ENCODE peak calls at places on chromosome 11, in eight cellular contexts. Q is colonic mucosa; C is endodermal cell; E is sigmoid colon; Z is mammary epithelial cell; N is AG04450; K is CD8-positive, alpha-beta memory T cell; H is heart left ventricle. X is an unnamed sample.

GRCh38 chr11:46387919-46388618 is 3.5 kb downstream of the CHRM4 start:
- DNase-seq in N (no peak), H (no peak), Q (no peak), E (no peak), C (no peak), K (no peak), Z (no peak), X (no peak)

GRCh38 chr11:110431212-110432073 is 1.7 kb downstream of the FDX1 start:
- DNase-seq in E (no peak), H (no peak), K (no peak), C (no peak), N (no peak), Q (no peak), Z (peak), X (peak)

GRCh38 chr11:122637538-122637937 is 18.0 kb upstream of the UBASH3B start:
- DNase-seq in E (no peak), Z (no peak), Q (no peak), H (no peak), C (no peak), N (no peak), K (peak), X (no peak)

GRCh38 chr11:75760710-75761493 is 7.7 kb upstream of the DGAT2 start:
- DNase-seq in Z (peak), E (no peak), K (no peak), Q (no peak), N (no peak), H (no peak), C (no peak), X (no peak)

GRCh38 chr11:44036811-44037657 is 10.7 kb upstream of the ACCSL start:
- DNase-seq in H (peak), E (peak), C (peak), N (peak), K (no peak), Q (peak), Z (peak), X (peak)

GRCh38 chr11:76234704-76235232 is 28.5 kb upstream of the WNT11 start:
- DNase-seq in N (no peak), K (no peak), Z (no peak), E (peak), Q (peak), H (peak), C (no peak), X (no peak)

GRCh38 chr11:8863838-8864237 is 47.2 kb upstream of the AKIP1 start:
- DNase-seq in C (no peak), K (no peak), N (no peak), Z (peak), H (no peak), Q (no peak), E (no peak), X (no peak)

GRCh38 chr11:135006800-135007199 is 594.8 kb upstream of the B3GAT1 start:
- DNase-seq in Z (no peak), H (no peak), N (no peak), E (no peak), C (no peak), K (no peak), Q (no peak), X (no peak)

GRCh38 chr11:126072821-126073594 is 10.3 kb upstream of the CDON start:
- DNase-seq in H (no peak), Q (no peak), E (no peak), N (no peak), Z (peak), K (no peak), C (no peak), X (no peak)

GRCh38 chr11:35321111-35321510 is 98.2 kb downstream of the SLC1A2 start:
- DNase-seq in K (no peak), N (no peak), C (no peak), Z (no peak), H (no peak), Q (no peak), E (no peak), X (no peak)

GRCh38 chr11:68049509-68050370 is 10.9 kb downstream of the TCIRG1 start:
- DNase-seq in C (peak), H (no peak), E (no peak), Q (no peak), N (no peak), Z (no peak), K (no peak), X (no peak)

GRCh38 chr11:45073575-45074225 is 72.7 kb upstream of the PRDM11 start:
- DNase-seq in C (no peak), Z (no peak), N (no peak), Q (no peak), E (no peak), K (no peak), H (no peak), X (no peak)

GRCh38 chr11:112247198-112247597 is 13.5 kb downstream of the PLET1 start:
- DNase-seq in C (no peak), N (no peak), Q (no peak), K (no peak), Z (no peak), H (no peak), E (no peak), X (no peak)

GRCh38 chr11:117820071-117820470 is 4.5 kb downstream of the FXYD2 start:
- DNase-seq in N (no peak), K (no peak), E (no peak), Z (no peak), C (peak), H (no peak), Q (peak), X (no peak)

GRCh38 chr11:47152953-47153950 is 23.4 kb downstream of the ARFGAP2 start:
- DNase-seq in H (peak), Q (peak), K (peak), C (peak), Z (peak), N (peak), E (peak), X (peak)

GRCh38 chr11:71065794-71066193 is 186.6 kb downstream of the SHANK2 start:
- DNase-seq in E (no peak), N (no peak), K (no peak), H (no peak), Z (no peak), Q (no peak), C (no peak), X (no peak)
- H3K27ac ChIP-seq in E (no peak), N (no peak), K (no peak), H (no peak), Z (no peak), Q (no peak), C (no peak), X (no peak)

DNA sequence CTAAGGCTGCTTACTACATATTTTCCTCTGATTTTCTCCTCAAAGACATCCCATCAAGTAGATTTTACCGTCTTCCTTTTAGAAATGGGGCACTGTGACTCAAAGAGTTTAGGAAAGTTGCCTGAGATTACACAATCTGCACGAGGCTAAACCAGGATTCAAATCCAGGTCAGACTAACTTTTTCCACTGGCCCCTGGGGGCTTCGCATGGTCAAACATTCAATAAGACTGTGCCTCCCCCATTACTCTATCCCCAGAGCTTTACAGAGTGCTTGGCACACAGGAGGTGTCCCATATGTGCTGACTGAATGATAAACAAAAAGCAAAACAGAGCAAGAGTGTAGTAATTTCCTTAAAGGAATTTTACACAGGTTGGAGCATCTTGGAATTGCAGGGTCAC is 118.1 kb upstream of the TEAD1 start:
- DNase-seq in C (no peak), Q (no peak), Z (no peak), H (no peak), K (no peak), E (no peak), N (no peak), X (no peak)
- H3K27ac ChIP-seq in C (no peak), Q (peak), Z (no peak), H (peak), K (no peak), E (peak), N (peak), X (peak)

GRCh38 chr11:48165426-48165825 is 51.2 kb upstream of the OR4B1 start:
- DNase-seq in E (no peak), Z (no peak), C (no peak), N (no peak), K (no peak), H (no peak), Q (no peak), X (no peak)
- H3K27ac ChIP-seq in E (no peak), Z (no peak), C (no peak), N (no peak), K (no peak), H (no peak), Q (no peak), X (no peak)

DNA sequence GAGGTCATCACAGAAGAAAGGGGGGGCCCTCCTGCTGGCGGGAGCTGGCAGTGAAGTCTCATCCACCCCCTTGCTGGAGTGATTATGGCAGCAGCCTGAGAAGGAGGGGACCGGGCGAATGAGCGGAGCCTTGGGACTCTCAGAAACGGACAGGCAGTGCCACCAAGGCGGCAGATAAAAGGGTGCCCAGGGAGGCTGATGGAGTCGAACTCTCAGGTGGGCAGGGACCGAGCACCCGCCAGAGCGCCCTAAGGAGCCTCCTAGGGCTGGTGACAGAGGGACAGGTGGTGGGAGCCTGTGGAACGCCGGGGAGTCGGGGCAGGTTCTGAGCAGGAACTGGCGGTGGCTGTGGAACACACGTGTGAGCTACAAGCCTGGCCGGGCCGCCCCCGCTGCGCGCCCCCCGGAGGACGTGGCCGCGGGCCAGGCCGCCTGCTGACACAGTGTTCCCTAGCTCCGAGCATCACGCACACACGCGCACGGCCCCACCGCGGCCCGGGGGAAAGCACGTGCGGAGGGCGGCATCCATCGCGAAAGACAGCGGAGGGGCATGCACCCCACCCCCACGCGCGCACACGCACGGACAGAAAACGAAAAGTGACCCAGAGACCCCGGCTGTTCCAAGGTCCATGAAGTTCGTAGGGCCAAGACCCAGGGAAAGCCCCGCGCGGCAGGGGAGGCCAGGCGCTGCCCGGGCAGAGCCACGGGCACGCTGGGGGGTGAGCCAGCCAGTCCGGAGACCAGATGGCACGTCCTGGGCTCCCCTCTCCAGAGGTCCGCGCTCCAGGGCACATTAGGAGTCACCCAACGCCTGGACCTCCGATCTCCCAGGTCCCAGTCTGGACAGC is 1.0 kb downstream of the VWCE start:
- DNase-seq in E (peak), C (peak), K (peak), Z (peak), N (no peak), Q (no peak), H (peak), X (peak)
- H3K27ac ChIP-seq in E (no peak), C (no peak), K (no peak), Z (no peak), N (no peak), Q (no peak), H (no peak), X (no peak)

GRCh38 chr11:77561257-77561656 is 28.5 kb upstream of the AQP11 start:
- DNase-seq in C (no peak), Q (no peak), N (no peak), E (no peak), K (no peak), H (no peak), Z (no peak), X (no peak)

GRCh38 chr11:77558380-77558779 is 31.4 kb upstream of the AQP11 start:
- DNase-seq in Q (no peak), N (no peak), C (no peak), Z (no peak), H (no peak), K (no peak), E (no peak), X (no peak)

GRCh38 chr11:77557553-77557952 is 32.2 kb upstream of the AQP11 start:
- DNase-seq in N (no peak), Z (no peak), E (no peak), K (no peak), C (peak), Q (peak), H (no peak), X (no peak)

GRCh38 chr11:77559686-77560425 is 29.9 kb upstream of the AQP11 start:
- DNase-seq in Z (peak), H (no peak), E (no peak), K (no peak), Q (no peak), C (no peak), N (peak), X (peak)

GRCh38 chr11:77560605-77561004 is 29.1 kb upstream of the AQP11 start:
- DNase-seq in N (peak), E (no peak), Q (no peak), Z (peak), C (no peak), H (no peak), K (no peak), X (peak)
- H3K27ac ChIP-seq in N (no peak), E (no peak), Q (no peak), Z (peak), C (no peak), H (no peak), K (no peak), X (no peak)

DNA sequence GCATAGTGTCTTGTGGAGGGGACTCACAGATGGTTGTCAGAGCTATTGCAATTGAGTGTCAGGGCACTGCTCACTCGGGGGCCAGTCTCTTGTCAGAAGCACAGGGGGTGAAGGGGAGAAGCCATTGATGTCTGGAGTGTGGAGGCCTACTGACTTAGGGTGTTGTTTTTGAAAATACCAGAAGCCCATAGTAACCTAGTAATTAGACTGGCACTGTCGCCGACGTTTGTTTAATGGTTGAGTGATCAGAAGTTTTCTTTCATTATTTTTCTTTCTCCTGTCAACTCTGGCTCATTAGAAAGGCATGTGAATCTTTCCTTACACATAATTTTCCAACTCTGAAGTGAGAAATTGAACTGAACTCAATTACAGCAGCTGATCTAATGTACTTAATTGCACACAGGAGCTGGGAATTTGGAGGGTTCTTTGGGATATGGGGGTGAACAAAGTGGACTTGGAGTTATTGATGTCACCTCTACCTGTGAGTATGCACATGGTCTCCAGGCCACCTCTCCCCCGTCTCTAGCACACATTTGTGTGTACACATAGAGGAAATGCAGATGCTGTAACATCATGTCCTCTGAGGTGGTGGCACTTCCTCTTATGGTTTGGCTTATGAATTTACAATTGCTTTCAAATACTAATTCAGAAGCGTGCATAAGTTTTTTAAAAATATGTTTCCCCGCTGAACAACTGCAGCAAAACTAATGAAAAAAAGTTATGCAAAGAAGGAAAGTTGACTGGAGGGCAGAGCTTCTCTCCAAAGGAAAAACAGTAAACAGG is 151.8 kb upstream of the TENM4 start:
- DNase-seq in E (no peak), C (no peak), K (no peak), H (no peak), Q (no peak), Z (no peak), N (no peak), X (no peak)
- H3K27ac ChIP-seq in E (no peak), C (peak), K (no peak), H (no peak), Q (no peak), Z (no peak), N (no peak), X (no peak)

GRCh38 chr11:72752088-72752914 is at the start of gene ARAP1:
- DNase-seq in K (peak), Q (peak), N (no peak), Z (peak), E (peak), C (peak), H (peak), X (peak)
- H3K27ac ChIP-seq in K (peak), Q (peak), N (peak), Z (no peak), E (peak), C (no peak), H (no peak), X (peak)

DNA sequence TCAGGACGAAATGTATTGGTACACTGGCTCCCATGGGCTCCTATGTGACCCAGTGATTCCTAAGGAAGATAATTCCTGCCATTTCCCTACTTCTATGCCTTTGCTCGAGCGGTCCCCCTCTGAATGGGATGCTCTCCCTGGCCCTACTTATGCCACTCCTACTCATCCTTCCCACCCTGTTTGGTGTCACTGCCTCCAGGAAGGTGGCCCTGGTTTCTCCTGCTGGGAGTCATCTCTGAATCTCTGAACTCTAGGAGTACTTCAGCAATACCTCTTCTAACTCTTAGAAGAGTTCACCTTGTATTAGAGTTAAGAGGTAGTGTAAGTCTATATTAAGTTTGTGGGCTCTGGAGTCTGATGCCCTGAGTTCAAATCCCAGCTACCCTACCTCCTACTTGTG is 35.5 kb upstream of the LRRC55 start:
- DNase-seq in K (no peak), E (no peak), Q (no peak), N (no peak), C (no peak), Z (no peak), H (no peak), X (no peak)
- H3K27ac ChIP-seq in K (no peak), E (no peak), Q (no peak), N (no peak), C (no peak), Z (no peak), H (no peak), X (no peak)

GRCh38 chr11:59187020-59187419 is 15.1 kb downstream of the DTX4 start:
- DNase-seq in K (no peak), E (no peak), H (no peak), C (no peak), Z (no peak), Q (no peak), N (no peak), X (no peak)

GRCh38 chr11:59186130-59186594 is 14.2 kb downstream of the DTX4 start:
- DNase-seq in Z (peak), N (no peak), H (no peak), Q (peak), C (peak), K (peak), E (no peak), X (no peak)

GRCh38 chr11:59183768-59184167 is 11.8 kb downstream of the DTX4 start:
- DNase-seq in C (no peak), N (no peak), E (peak), Z (no peak), K (no peak), H (no peak), Q (no peak), X (no peak)

GRCh38 chr11:59185412-59185811 is 13.5 kb downstream of the DTX4 start:
- DNase-seq in Q (peak), E (no peak), K (no peak), H (no peak), Z (no peak), C (no peak), N (no peak), X (no peak)

DNA sequence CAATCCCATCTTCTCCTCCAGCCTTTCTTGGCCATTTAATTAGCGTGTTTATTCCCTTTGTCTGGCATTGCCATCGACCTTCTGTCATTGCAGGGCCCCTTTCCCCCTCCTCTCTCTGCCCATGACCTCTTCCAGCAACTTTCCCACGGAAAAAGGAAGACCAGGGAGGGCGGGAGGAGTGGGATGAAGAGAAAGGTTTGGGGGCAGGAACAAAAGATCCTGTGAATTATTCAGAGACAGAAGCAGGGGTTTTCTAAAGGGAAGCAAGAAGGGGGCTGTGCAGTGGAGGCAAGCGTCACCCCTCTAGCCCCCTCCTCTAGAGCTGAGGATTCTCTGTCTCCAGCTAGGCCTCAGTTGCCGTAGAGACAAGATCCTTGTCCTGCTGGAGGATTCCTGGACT is 12.9 kb downstream of the DTX4 start:
- DNase-seq in N (no peak), C (no peak), Z (no peak), E (no peak), K (no peak), H (no peak), Q (no peak), X (no peak)
- H3K27ac ChIP-seq in N (no peak), C (peak), Z (no peak), E (peak), K (no peak), H (no peak), Q (peak), X (no peak)